ENCODE peak calls at places on chromosomes 7 and 10, in five cellular contexts. G is HCT116, R is IMR-90, S is transverse colon, N is uterus. H is an unnamed sample.

GRCh38 chr7:37289347-37289746 is 159.3 kb downstream of the ELMO1 start:
- DNase-seq in G (no peak), N (no peak), S (no peak), R (no peak), H (no peak)

GRCh38 chr7:3501671-3502070 is 200.6 kb downstream of the SDK1 start:
- DNase-seq in G (no peak), N (no peak), R (no peak), S (no peak), H (no peak)

GRCh38 chr7:30080818-30081217 is 52.6 kb downstream of the PLEKHA8 start:
- DNase-seq in R (no peak), S (no peak), N (no peak), G (no peak), H (no peak)

GRCh38 chr10:73785721-73786511 is 510 bp downstream of the ZSWIM8 start:
- DNase-seq in N (no peak), R (peak; percentile 65), G (no peak), S (peak; percentile 55), H (peak; percentile 64)

GRCh38 chr7:5776894-5777645 is 4.4 kb downstream of the RNF216 start:
- DNase-seq in S (no peak), G (no peak), N (no peak), R (no peak), H (no peak)

GRCh38 chr10:75294031-75294437 is 58.3 kb upstream of the COMTD1 start:
- DNase-seq in G (no peak), S (no peak), R (no peak), N (peak; percentile 35), H (no peak)

GRCh38 chr10:67663449-67664087 is 32.4 kb downstream of the CTNNA3 start:
- DNase-seq in N (no peak), S (no peak), G (no peak), R (no peak), H (no peak)

GRCh38 chr7:134565643-134566136 is 16.8 kb downstream of the AKR1B15 start:
- DNase-seq in G (no peak), N (no peak), S (no peak), R (peak; percentile 55), H (no peak)

GRCh38 chr10:49139000-49139865 is 5.4 kb upstream of the FAM170B start:
- DNase-seq in G (no peak), N (no peak), R (peak; percentile 90), S (no peak), H (no peak)

GRCh38 chr10:43135064-43135463 is 3.2 kb upstream of the CSGALNACT2 start:
- DNase-seq in N (no peak), R (no peak), G (no peak), S (no peak), H (no peak)

GRCh38 chr7:134016223-134016941 is 110.8 kb upstream of the LRGUK start:
- DNase-seq in N (no peak), S (peak; percentile 16), R (peak; percentile 39), G (peak; percentile 12), H (peak; percentile 29)

GRCh38 chr7:50449881-50450690 is at the start of gene FIGNL1:
- DNase-seq in G (peak; percentile 55), N (peak; percentile 45), R (peak; percentile 68), S (peak; percentile 79), H (peak; percentile 93)

GRCh38 chr7:50446542-50446960 is 3.6 kb downstream of the FIGNL1 start:
- DNase-seq in S (no peak), R (peak; percentile 76), G (peak; percentile 99), N (no peak), H (no peak)

GRCh38 chr7:50450691-50451051 is 521 bp upstream of the FIGNL1 start:
- DNase-seq in N (no peak), S (peak; percentile 16), G (no peak), R (no peak), H (peak; percentile 43)

GRCh38 chr7:50449501-50449880 is 659 bp downstream of the FIGNL1 start:
- DNase-seq in G (no peak), N (no peak), S (no peak), R (no peak), H (no peak)

DNA sequence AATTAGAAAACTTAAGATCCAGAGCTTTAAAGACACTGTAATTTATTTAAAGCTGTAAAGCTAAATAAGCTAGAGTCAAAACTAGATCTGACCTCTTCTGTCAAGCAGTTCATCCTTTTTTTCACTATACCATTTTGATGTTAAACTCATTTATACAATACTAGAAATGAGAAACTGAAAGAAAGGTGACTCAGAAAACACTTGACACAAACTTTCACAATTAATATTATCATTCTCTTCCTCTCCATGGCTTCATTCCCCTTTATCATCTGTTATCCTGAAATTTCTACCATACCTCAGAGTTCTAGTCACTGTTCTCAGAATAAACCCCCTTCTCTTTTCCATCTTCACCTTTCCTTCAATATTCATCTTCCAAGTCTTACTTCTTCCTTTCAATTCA is 1.3 kb downstream of the FIGNL1 start:
- DNase-seq in R (no peak), S (no peak), N (no peak), G (no peak), H (no peak)
- H3K4me3 ChIP-seq in R (no peak overlapping the region), S (no peak overlapping the region), N (no peak overlapping the region), G (peak overlapping the region; percentile 75), H (peak overlapping the region; percentile 80)

GRCh38 chr10:28674782-28675181 is 2.5 kb upstream of the BAMBI start:
- DNase-seq in R (no peak), S (no peak), G (no peak), N (no peak), H (no peak)
- TF ChIP-seq POLR2A in R (no peak), S (no peak), G (no peak), N (no peak), H (no peak)

GRCh38 chr10:30803901-30804322 is 174.4 kb upstream of the LYZL2 start:
- DNase-seq in R (peak; percentile 68), G (no peak), N (peak; percentile 80), S (no peak), H (no peak)
- H3K4me3 ChIP-seq in R (no peak overlapping the region), G (no peak overlapping the region), N (no peak overlapping the region), S (no peak overlapping the region), H (no peak overlapping the region)

DNA sequence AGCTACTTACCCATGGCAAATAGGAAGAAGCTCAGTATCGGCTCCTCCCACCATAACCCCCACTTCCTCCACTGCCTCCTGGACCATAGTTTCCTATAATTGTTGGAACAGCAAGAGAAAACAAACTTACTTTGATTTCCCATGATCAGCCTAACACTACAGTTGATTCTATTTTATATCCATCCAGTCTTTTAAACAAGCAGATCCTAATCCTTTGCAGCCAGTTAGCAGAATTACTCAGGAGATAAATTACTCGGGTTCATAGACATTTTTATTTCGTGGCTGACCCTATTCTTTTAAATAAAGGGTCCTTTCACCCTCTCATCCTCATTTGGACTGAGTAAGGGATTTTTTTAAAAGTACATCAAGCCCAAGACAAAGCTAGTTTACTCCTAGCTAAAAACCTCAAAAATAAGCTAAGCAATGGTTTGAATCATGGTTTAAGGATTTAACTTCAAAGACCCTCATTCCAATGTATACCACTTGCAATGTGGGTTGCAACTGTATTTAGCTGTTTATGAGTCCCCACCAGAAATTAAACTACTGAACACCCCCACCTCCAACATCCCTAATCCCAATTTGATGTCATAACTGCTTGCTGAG is 8.0 kb downstream of the HNRNPA2B1 start:
- DNase-seq in R (no peak), G (no peak), S (peak; percentile 16), N (no peak), H (peak; percentile 57)
- TF ChIP-seq POLR2A in R (no peak), G (no peak), S (no peak), N (no peak), H (no peak)

GRCh38 chr7:91025906-91026390 is 238.3 kb upstream of the FZD1 start:
- DNase-seq in S (no peak), R (no peak), G (no peak), N (no peak), H (no peak)

GRCh38 chr7:91033574-91033973 is 230.7 kb upstream of the FZD1 start:
- DNase-seq in N (no peak), G (no peak), R (no peak), S (no peak), H (no peak)

GRCh38 chr7:91030680-91031079 is 233.6 kb upstream of the FZD1 start:
- DNase-seq in N (no peak), S (no peak), R (no peak), G (no peak), H (no peak)

GRCh38 chr7:91031757-91032156 is 232.5 kb upstream of the FZD1 start:
- DNase-seq in R (no peak), N (no peak), S (no peak), G (no peak), H (no peak)

GRCh38 chr7:91029688-91030087 is 234.5 kb upstream of the FZD1 start:
- DNase-seq in R (no peak), G (no peak), S (no peak), N (no peak), H (no peak)
- H3K4me3 ChIP-seq in R (no peak overlapping the region), G (no peak overlapping the region), S (no peak overlapping the region), N (no peak overlapping the region), H (no peak overlapping the region)

GRCh38 chr7:158127241-158127640 is 460.4 kb downstream of the PTPRN2 start:
- DNase-seq in G (no peak), N (no peak), R (no peak), S (no peak), H (no peak)

GRCh38 chr7:158130023-158130409 is 457.6 kb downstream of the PTPRN2 start:
- DNase-seq in S (no peak), N (no peak), G (no peak), R (no peak), H (no peak)

GRCh38 chr7:158126661-158127060 is 461.0 kb downstream of the PTPRN2 start:
- DNase-seq in S (no peak), G (no peak), N (no peak), R (no peak), H (no peak)

GRCh38 chr7:158129037-158130022 is 458.3 kb downstream of the PTPRN2 start:
- DNase-seq in G (no peak), N (no peak), R (no peak), S (no peak), H (no peak)

GRCh38 chr7:158128572-158128971 is 459.1 kb downstream of the PTPRN2 start:
- DNase-seq in N (no peak), S (no peak), G (no peak), R (no peak), H (no peak)
- TF ChIP-seq POLR2A in N (no peak), S (no peak), G (no peak), R (no peak), H (no peak)

GRCh38 chr10:32388258-32389027 is 41.5 kb upstream of the EPC1 start:
- DNase-seq in N (no peak), G (no peak), R (no peak), S (no peak), H (no peak)

GRCh38 chr10:32384185-32384584 is 37.2 kb upstream of the EPC1 start:
- DNase-seq in R (no peak), S (peak; percentile 63), N (no peak), G (no peak), H (no peak)

GRCh38 chr10:32381165-32381564 is 34.2 kb upstream of the EPC1 start:
- DNase-seq in S (no peak), R (no peak), N (no peak), G (no peak), H (no peak)

GRCh38 chr10:32386623-32387022 is 39.7 kb upstream of the EPC1 start:
- DNase-seq in G (no peak), S (no peak), N (no peak), R (peak; percentile 27), H (peak; percentile 71)
- H3K4me3 ChIP-seq in G (no peak overlapping the region), S (no peak overlapping the region), N (no peak overlapping the region), R (no peak overlapping the region), H (no peak overlapping the region)